ENCODE peak calls at places on chromosome 9, in nine cellular contexts. E is GDM1; H is activated gamma-delta T cell treated with anti-CD3 and anti-CD28 coated beads, Interleukin-2, amount 50 U/mL, for 16 hours; D is tibial artery; O is activated effector memory CD4-positive, alpha-beta T cell treated with Interleukin-2 at 50 U/mL for 16 hours; X is Calu3; Z is AG08395; Q is germinal center; V is Peyer's patch. J is an unnamed sample.

GRCh38 chr9:34777667-34778066 is 67.7 kb upstream of the CCL21 start:
- DNase-seq in E (no peak), H (no peak), D (no peak), O (no peak), X (no peak), Z (no peak), Q (no peak), V (no peak), J (no peak)

GRCh38 chr9:137499858-137500661 is 40.9 kb upstream of the NSMF start:
- DNase-seq in E (no peak), H (no peak), D (no peak), O (no peak), X (no peak), Z (no peak), Q (no peak), V (no peak), J (no peak)

GRCh38 chr9:131559416-131560000 is 14.2 kb downstream of the PRRT1B start:
- DNase-seq in E (no peak), H (no peak), D (no peak), O (no peak), X (no peak), Z (no peak), Q (no peak), V (no peak), J (no peak)

GRCh38 chr9:98248737-98249474 is 6.5 kb downstream of the TBC1D2 start:
- DNase-seq in E (peak), H (no peak), D (peak), O (no peak), X (peak), Z (peak), Q (no peak), V (no peak), J (no peak)

GRCh38 chr9:4852419-4852818 is 59.7 kb downstream of the RCL1 start:
- DNase-seq in E (no peak), H (no peak), D (no peak), O (no peak), X (no peak), Z (no peak), Q (no peak), V (no peak), J (no peak)

GRCh38 chr9:82332774-82333152 is 344.2 kb downstream of the SPATA31D1 start:
- DNase-seq in E (no peak), H (no peak), D (no peak), O (no peak), X (no peak), Z (no peak), Q (no peak), V (no peak), J (no peak)

GRCh38 chr9:127233582-127234350 is 30.8 kb upstream of the GARNL3 start:
- DNase-seq in E (no peak), H (no peak), D (no peak), O (no peak), X (no peak), Z (no peak), Q (no peak), V (no peak), J (no peak)

GRCh38 chr9:121098567-121099198 is 23.9 kb downstream of the CNTRL start:
- DNase-seq in E (no peak), H (no peak), D (no peak), O (no peak), X (no peak), Z (no peak), Q (peak), V (no peak), J (no peak)

GRCh38 chr9:95750725-95751644 is 124.5 kb upstream of the ERCC6L2 start:
- DNase-seq in E (no peak), H (no peak), D (no peak), O (no peak), X (no peak), Z (no peak), Q (no peak), V (no peak), J (no peak)

J was measured in brain pericyte.